ENCODE peak calls at places on chromosomes 12 and 14, in five cellular contexts. J is hepatocyte, M is stomach, C is GM06990, H is WTC11. B is an unnamed sample.

GRCh38 chr14:55514819-55515470 is 65.1 kb upstream of the KTN1 start:
- DNase-seq in H (no peak), C (no peak), J (no peak), M (no peak), B (no peak)

GRCh38 chr12:109735825-109736551 is 22.4 kb downstream of the FAM222A start:
- DNase-seq in J (no peak), M (peak), C (no peak), H (peak), B (no peak)

GRCh38 chr14:96217381-96217913 is 12.8 kb downstream of the BDKRB2 start:
- DNase-seq in H (no peak), J (no peak), M (no peak), C (no peak), B (no peak)

GRCh38 chr14:77503138-77503537 is 4.5 kb upstream of the ISM2 start:
- DNase-seq in C (no peak), H (no peak), M (no peak), J (no peak), B (no peak)

GRCh38 chr14:23102801-23103200 is 2.0 kb downstream of the CIROP start:
- DNase-seq in M (no peak), H (no peak), J (no peak), C (no peak), B (no peak)

GRCh38 chr14:69105326-69105725 is 47.6 kb downstream of the DCAF5 start:
- DNase-seq in H (no peak), C (no peak), J (no peak), M (no peak), B (no peak)

GRCh38 chr12:69475237-69475984 is 5.2 kb downstream of the FRS2 start:
- DNase-seq in H (no peak), M (no peak), C (no peak), J (peak), B (no peak)

GRCh38 chr12:116381744-116382455 is 104.4 kb upstream of the MED13L start:
- DNase-seq in C (no peak), M (no peak), H (peak), J (peak), B (no peak)

GRCh38 chr12:108950991-108951739 is 69.7 kb downstream of the SVOP start:
- DNase-seq in J (peak), M (peak), H (peak), C (peak), B (peak)

GRCh38 chr12:75478395-75478794 is 2.2 kb upstream of the GLIPR1 start:
- DNase-seq in J (no peak), H (no peak), M (no peak), C (no peak), B (no peak)

GRCh38 chr12:85835417-85835809 is 796 bp downstream of the RASSF9 start:
- DNase-seq in M (no peak), J (no peak), H (no peak), C (no peak), B (no peak)

GRCh38 chr12:32217354-32218310 is 111.0 kb downstream of the BICD1 start:
- DNase-seq in M (no peak), J (no peak), C (no peak), H (no peak), B (no peak)

GRCh38 chr12:88594780-88595179 is 14.5 kb upstream of the KITLG start:
- DNase-seq in H (no peak), J (no peak), M (no peak), C (no peak), B (no peak)

GRCh38 chr12:19144287-19144686 is 14.8 kb downstream of the PLEKHA5 start:
- DNase-seq in C (no peak), H (no peak), M (no peak), J (no peak), B (no peak)

GRCh38 chr12:75526655-75527511 is 15.5 kb upstream of the KRR1 start:
- DNase-seq in M (no peak), J (peak), C (peak), H (peak), B (peak)

GRCh38 chr12:60035835-60036234 is 440.0 kb downstream of the SLC16A7 start:
- DNase-seq in J (no peak), M (no peak), H (no peak), C (no peak), B (no peak)

GRCh38 chr14:94904636-94905035 is 134.7 kb upstream of the GSC start:
- DNase-seq in J (no peak), C (no peak), M (no peak), H (no peak), B (no peak)

GRCh38 chr14:50362791-50363733 is 33.6 kb downstream of the CDKL1 start:
- DNase-seq in H (no peak), C (peak), J (no peak), M (no peak), B (no peak)

GRCh38 chr12:52975820-52976573 is 27.1 kb downstream of the KRT18 start:
- DNase-seq in C (no peak), J (peak), H (peak), M (peak), B (peak)

GRCh38 chr12:100591979-100592378 is 18.5 kb downstream of the GAS2L3 start:
- DNase-seq in M (no peak), J (no peak), C (no peak), H (no peak), B (peak)

GRCh38 chr12:130427381-130427887 is 89.7 kb downstream of the PIWIL1 start:
- DNase-seq in J (no peak), C (no peak), H (no peak), M (no peak), B (no peak)

GRCh38 chr12:65335021-65335714 is 56.7 kb downstream of the MSRB3 start:
- DNase-seq in H (no peak), J (peak), M (no peak), C (no peak), B (peak)

GRCh38 chr14:29799718-29800117 is 127.9 kb downstream of the PRKD1 start:
- DNase-seq in C (no peak), J (no peak), H (no peak), M (no peak), B (no peak)

GRCh38 chr12:118315821-118316220 is 56.9 kb downstream of the TAOK3 start:
- DNase-seq in C (no peak), M (no peak), H (no peak), J (no peak), B (no peak)

GRCh38 chr14:36181417-36181816 is 4.9 kb upstream of the PTCSC3 start:
- DNase-seq in M (no peak), J (no peak), C (no peak), H (no peak), B (no peak)

GRCh38 chr12:65663648-65664047 is 160.6 kb upstream of the HMGA2 start:
- DNase-seq in J (no peak), M (no peak), H (no peak), C (no peak), B (no peak)

GRCh38 chr12:5953835-5954586 is 9.0 kb upstream of the ANO2 start:
- DNase-seq in H (no peak), J (no peak), M (no peak), C (no peak), B (no peak)

GRCh38 chr12:118064608-118065007 is 3.6 kb upstream of the WSB2 start:
- DNase-seq in M (no peak), C (no peak), J (no peak), H (peak), B (no peak)

GRCh38 chr14:59281613-59282012 is 93.1 kb downstream of the DAAM1 start:
- DNase-seq in J (no peak), C (no peak), H (no peak), M (no peak), B (no peak)

GRCh38 chr12:131152587-131152986 is 198.9 kb downstream of the ADGRD1 start:
- DNase-seq in C (no peak), M (no peak), H (no peak), J (no peak), B (no peak)

GRCh38 chr12:68012712-68013111 is 23.5 kb downstream of the IFNG-AS1 start:
- DNase-seq in J (no peak), C (peak), H (no peak), M (no peak), B (no peak)

GRCh38 chr12:68020049-68020448 is 30.8 kb downstream of the IFNG-AS1 start:
- DNase-seq in J (no peak), H (no peak), M (no peak), C (no peak), B (no peak)

GRCh38 chr12:68013181-68013580 is 23.9 kb downstream of the IFNG-AS1 start:
- DNase-seq in H (no peak), J (no peak), M (no peak), C (no peak), B (no peak)

GRCh38 chr12:68018315-68018714 is 29.1 kb downstream of the IFNG-AS1 start:
- DNase-seq in C (no peak), H (no peak), J (no peak), M (no peak), B (no peak)

DNA sequence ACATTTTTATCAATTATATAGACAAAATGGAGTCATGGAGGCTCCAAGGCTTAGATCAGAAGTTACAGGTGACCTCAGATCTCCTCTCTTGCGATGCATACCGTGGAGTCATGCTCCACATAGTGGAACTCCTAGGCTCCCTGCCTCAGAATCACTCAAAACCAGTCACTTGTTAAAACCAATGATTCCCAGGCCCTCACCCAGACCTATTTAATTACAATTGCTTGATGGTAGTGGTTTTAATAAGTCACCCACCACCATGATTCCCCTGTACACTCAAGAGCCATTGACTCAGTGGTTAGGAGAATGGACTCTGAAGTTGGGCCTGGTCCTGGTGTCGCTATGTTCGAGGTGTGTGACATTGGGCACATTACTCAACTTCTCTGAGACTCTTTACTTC is 26.9 kb downstream of the IFNG-AS1 start:
- DNase-seq in H (no peak), J (no peak), M (no peak), C (no peak), B (no peak)
- TF ChIP-seq CTCF in H (no peak), J (no peak), M (no peak), C (no peak), B (no peak)

DNA sequence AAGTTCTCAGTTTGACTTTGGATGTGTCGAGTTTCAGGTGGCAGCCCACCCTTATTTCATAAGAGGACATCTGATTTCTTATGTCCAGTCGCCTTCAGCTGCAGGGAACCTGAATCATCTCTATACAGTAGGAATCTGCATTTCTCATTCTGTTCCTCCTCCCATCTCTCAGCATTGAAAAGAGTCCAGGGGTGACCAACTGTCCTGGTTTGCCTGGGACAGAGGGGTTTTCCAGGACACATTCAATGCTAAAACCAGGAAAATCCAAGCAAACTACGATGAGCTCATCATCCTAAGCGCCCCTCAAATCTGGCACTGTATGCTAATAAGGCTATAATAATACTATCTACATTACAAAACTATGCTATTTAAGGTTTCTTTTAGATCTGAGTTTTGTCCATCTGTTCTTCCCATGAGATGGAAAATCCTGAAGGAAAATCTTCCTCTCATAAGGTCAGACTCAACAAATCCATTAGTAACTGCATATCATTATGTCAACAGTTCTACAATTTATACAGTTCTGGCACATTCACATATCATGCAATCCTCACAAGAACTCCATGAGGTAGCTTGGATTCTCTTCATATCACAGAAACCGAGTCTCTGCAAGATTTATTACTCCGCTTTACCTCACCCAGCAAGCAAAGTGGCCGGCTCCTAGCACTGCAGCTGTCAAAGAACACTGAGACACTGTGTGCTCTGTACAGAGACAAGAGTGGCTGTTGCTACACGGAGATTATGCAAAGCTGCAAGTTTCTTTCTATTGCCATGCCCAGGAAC is 15.6 kb upstream of the CALM1 start:
- DNase-seq in H (no peak), M (peak), J (peak), C (no peak), B (no peak)
- TF ChIP-seq CTCF in H (no peak), M (no peak), J (no peak), C (no peak), B (no peak)

DNA sequence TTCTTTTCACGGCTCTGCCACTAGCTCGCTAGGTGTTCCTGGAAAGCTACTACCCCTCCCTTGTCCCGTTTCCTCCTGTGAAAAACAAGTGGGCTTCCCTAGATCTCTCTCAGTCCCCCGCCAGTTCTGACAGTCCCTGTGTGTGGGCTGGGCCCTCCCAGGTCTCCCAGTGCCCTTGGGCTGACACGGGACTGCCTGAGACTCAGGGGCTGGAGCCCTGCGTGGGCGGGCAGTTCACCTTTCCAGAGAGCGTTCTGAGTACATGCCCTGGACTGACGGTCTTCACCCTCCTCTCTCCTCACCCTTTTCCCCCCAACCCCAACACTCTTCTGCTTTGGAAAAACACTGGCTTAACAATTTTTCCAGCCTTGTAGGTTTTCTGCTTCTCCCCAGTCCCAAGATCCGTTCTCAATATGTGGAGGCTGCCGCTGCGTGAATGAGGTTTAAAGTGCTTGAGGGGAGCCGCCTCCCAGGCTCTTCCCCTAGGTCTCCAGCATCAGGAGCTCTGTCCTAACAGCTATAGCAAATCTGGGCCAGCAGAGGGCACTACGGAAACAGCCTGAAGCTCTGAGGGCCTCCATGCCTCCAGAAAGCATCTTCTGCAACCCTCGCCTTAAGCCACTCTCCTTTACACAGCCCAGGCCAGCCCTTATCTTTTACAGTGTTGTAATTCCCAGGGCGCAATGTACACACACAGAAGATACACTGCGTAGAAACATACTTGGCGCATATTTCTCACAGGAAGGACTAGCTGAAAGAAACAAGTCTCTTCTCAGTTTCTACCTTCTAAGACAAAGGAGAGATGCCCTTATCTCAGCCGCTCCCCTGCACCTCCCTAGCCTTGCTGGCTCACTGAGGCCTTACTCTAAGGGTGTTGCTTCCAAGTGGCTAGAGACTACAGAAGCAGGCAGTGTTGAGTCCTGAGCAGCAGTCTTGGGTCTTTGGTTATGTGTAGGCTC is 10.4 kb upstream of the DCD start:
- DNase-seq in J (peak), H (peak), C (no peak), M (peak), B (peak)
- TF ChIP-seq CTCF in J (peak), H (peak), C (peak), M (peak), B (peak)

DNA sequence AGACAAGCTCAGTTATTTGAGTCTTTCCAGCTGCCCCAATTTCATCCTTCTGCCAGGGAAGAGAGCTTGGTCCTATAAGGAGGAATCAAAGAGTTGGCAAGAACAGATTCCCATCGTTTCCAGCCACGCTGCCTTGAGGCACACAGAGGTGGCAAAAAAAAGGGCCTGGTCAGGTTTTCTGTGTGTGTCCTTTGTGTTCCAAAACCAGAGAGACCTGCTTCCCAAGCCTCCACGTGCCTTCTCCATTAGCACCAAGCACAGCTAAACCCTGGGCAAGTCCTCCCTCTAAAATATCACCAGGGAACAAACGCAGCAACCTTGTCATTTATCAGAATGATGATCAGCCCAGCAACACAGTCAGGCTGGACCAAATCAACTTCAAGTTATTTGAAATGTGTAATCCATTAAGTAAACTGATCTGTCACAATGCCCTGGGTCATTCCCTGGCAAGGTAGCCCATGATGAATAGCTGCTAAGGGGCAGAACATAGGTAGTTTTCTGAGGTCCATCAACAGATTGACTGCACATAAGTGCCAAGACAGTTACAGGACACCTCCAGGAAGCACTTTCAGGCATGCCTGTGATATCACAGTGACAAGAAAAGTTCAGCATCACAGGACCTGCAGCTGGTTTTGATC is 28.6 kb upstream of the C12orf42 start:
- DNase-seq in H (no peak), M (no peak), J (no peak), C (no peak), B (no peak)
- TF ChIP-seq CTCF in H (no peak), M (no peak), J (no peak), C (no peak), B (no peak)

GRCh38 chr12:51590347-51591019 is 550 bp upstream of the SCN8A start:
- DNase-seq in C (peak), M (peak), H (peak), J (peak), B (peak)
- TF ChIP-seq CTCF in C (no peak), M (peak), H (peak), J (peak), B (peak)

GRCh38 chr14:73949752-73950734 is at the start of the genes COQ6 and FAM161B:
- DNase-seq in M (peak), H (peak), C (peak), J (peak), B (peak)
- TF ChIP-seq CTCF in M (no peak), H (no peak), C (peak), J (peak), B (no peak)

DNA sequence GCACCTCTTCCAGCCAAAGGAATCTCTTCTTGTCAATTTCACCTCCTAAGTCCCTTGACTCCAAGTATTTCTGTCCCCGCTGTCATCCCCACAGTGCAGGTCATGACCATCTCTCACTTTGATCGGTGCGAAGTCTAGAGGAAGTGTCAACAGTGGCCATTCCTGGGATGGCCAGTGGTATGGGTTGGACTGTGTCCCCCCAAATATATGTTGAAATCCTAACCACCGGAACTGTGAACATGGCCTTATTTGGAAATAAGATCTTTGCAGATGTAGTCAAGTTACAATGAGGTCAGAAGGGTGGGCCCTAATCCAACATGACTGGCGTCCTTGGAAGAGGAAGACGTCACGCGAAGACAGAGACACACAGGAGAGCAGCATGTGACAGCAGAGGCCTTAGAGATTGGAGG is 155.9 kb upstream of the PRMT8 start:
- DNase-seq in C (no peak), M (no peak), H (no peak), J (peak), B (no peak)
- TF ChIP-seq CTCF in C (no peak), M (no peak), H (no peak), J (no peak), B (no peak)

DNA sequence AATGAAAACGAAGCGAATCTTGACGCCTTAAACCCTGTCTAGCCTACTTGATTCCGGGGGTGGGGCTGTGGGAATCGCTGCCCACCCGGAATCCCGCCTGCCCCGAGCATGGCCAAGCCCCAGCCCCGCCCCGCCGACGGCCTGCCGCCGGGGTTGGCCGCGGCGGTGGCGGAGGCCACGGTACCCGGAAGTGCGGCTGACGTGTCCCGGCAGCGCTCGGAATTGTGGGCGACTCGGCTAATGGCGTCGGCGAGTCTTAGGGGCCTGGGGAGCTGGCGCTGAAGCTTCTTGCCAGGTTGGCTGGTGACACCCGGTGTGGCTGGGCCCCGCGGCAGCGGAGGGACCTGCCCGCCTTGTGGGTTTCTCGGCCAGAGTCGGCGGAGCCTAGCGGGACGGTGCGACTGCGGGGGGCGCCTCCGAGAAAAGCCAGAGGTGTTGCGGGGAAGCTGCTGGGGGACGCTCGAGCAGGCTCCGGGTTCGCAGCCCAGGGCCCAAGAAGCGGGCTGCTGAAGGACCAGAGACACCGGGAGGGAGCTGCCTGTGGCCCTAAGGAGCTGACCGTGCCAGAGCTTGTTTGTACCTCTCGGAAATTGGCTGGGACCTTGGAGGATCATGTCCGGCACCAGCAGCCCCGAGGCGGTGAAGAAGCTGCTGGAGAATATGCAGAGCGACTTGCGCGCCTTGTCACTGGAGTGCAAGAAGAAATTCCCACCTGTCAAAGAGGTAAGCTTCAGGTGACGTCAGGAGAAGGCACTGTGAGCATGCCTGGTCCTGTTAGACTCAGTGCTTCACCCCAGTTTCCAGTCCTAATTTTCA is at the start of gene MON2:
- DNase-seq in M (peak), C (peak), J (peak), H (peak), B (peak)
- TF ChIP-seq CTCF in M (no peak), C (no peak), J (no peak), H (no peak), B (no peak)

GRCh38 chr12:23361971-23362370 is 587.5 kb downstream of the SOX5 start:
- DNase-seq in J (no peak), C (no peak), H (no peak), M (no peak), B (no peak)
- TF ChIP-seq CTCF in J (peak), C (peak), H (peak), M (no peak), B (no peak)

B was measured in Calu3.